ENCODE peak calls at places on chromosomes 12 and 14, in seven cellular contexts. Z is esophagus squamous epithelium, V is heart left ventricle, H is testis, S is lower leg skin, U is endothelial cell of umbilical vein, E is tibial nerve. Q is an unnamed sample.

GRCh38 chr14:73008501-73008900 is 18.4 kb downstream of the ZFYVE1 start:
- DNase-seq in S (peak), E (peak), H (no peak), U (no peak), Z (no peak), V (no peak), Q (no peak)

GRCh38 chr12:20624718-20625117 is 70.4 kb upstream of the SLCO1C1 start:
- DNase-seq in Z (no peak), V (no peak), H (no peak), E (no peak), U (peak), S (no peak), Q (no peak)

GRCh38 chr12:103680591-103681065 is 93.6 kb downstream of the STAB2 start:
- DNase-seq in S (no peak), V (peak), U (no peak), E (no peak), H (peak), Z (no peak), Q (peak)

GRCh38 chr12:111991535-111991934 is 21.4 kb downstream of the TMEM116 start:
- DNase-seq in H (peak), V (no peak), U (no peak), E (no peak), S (no peak), Z (no peak), Q (no peak)

GRCh38 chr12:15001733-15002471 is 29.1 kb downstream of the PDE6H start:
- DNase-seq in H (peak), S (peak), U (no peak), E (no peak), V (peak), Z (no peak), Q (peak)

GRCh38 chr12:103627189-103627855 is 40.2 kb downstream of the STAB2 start:
- DNase-seq in H (no peak), V (peak), S (no peak), E (no peak), U (no peak), Z (no peak), Q (no peak)

GRCh38 chr12:90816353-90817089 is 138.5 kb downstream of the CCER1 start:
- DNase-seq in V (no peak), E (no peak), S (no peak), Z (no peak), U (peak), H (no peak), Q (no peak)

GRCh38 chr14:22846811-22847307 is 10.5 kb downstream of the MMP14 start:
- DNase-seq in V (no peak), E (no peak), U (no peak), Z (no peak), S (no peak), H (no peak), Q (no peak)

GRCh38 chr12:107092669-107093546 is 441 bp downstream of the CRY1 start:
- DNase-seq in S (peak), U (peak), Z (peak), H (peak), V (peak), E (peak), Q (peak)

GRCh38 chr12:10171954-10172353 is at the start of gene OLR1:
- DNase-seq in H (no peak), Z (no peak), S (no peak), V (no peak), U (no peak), E (no peak), Q (no peak)
- H3K4me3 ChIP-seq in H (no peak), Z (no peak), S (no peak), V (no peak), U (no peak), E (no peak), Q (no peak)

GRCh38 chr12:75923964-75924666 is 107.5 kb downstream of the PHLDA1 start:
- DNase-seq in V (no peak), Z (no peak), S (no peak), H (no peak), U (no peak), E (no peak), Q (no peak)
- TF ChIP-seq POLR2A in V (no peak), Z (no peak), S (no peak), H (no peak), U (no peak), E (no peak), Q (no peak)

GRCh38 chr12:52395761-52396434 is 10.2 kb downstream of the KRT82 start:
- DNase-seq in U (no peak), S (no peak), E (peak), H (peak), Z (no peak), V (no peak), Q (peak)
- TF ChIP-seq CTCF in U (no peak), S (no peak), E (no peak), H (no peak), Z (peak), V (no peak), Q (no peak)

GRCh38 chr12:68888243-68888642 is 44.7 kb downstream of the CPM start:
- DNase-seq in Z (no peak), E (no peak), V (no peak), S (no peak), H (no peak), U (no peak), Q (no peak)
- H3K4me3 ChIP-seq in Z (no peak), E (no peak), V (no peak), S (no peak), H (no peak), U (no peak), Q (no peak)

GRCh38 chr12:1680804-1681492 is 9.9 kb upstream of the ADIPOR2 start:
- DNase-seq in S (no peak), U (peak), V (no peak), H (no peak), Z (no peak), E (no peak), Q (no peak)
- TF ChIP-seq POLR2A in S (no peak), U (no peak), V (peak), H (no peak), Z (no peak), E (no peak), Q (no peak)

GRCh38 chr14:90368946-90369721 is 27.7 kb upstream of the CALM1 start:
- DNase-seq in H (no peak), S (no peak), U (peak), E (no peak), V (no peak), Z (no peak), Q (no peak)
- TF ChIP-seq CTCF in H (no peak), S (no peak), U (no peak), E (no peak), V (peak), Z (peak), Q (no peak)